ENCODE peak calls at places on chromosomes 1 and 21, in eight cellular contexts. Q is stomach, J is ovary, R is uterus, I is IMR-90, O is heart left ventricle, S is sigmoid colon, K is breast epithelium. M is an unnamed sample.
A peak's percentile ranks its signal among the peaks of the same experiment; 100 is the strongest.

GRCh38 chr1:44422161-44422560 is 17.1 kb downstream of the RNF220 start:
- DNase-seq in Q (no peak), J (no peak), R (no peak), I (no peak), O (peak; percentile 30), S (no peak), K (no peak), M (no peak)

GRCh38 chr1:247360991-247361721 is 29.5 kb upstream of the ZNF496 start:
- DNase-seq in Q (no peak), J (peak; percentile 71), R (peak; percentile 78), I (peak; percentile 21), O (peak; percentile 71), S (peak; percentile 80), K (no peak), M (no peak)

GRCh38 chr1:219991511-219991810 is 54.8 kb downstream of the EPRS1 start:
- DNase-seq in Q (no peak), J (no peak), R (no peak), I (no peak), O (no peak), S (no peak), K (no peak), M (no peak)

GRCh38 chr1:22311461-22311860 is 140.2 kb upstream of the ZBTB40 start:
- DNase-seq in Q (peak; percentile 7), J (no peak), R (no peak), I (no peak), O (no peak), S (no peak), K (peak; percentile 20), M (no peak)

GRCh38 chr1:203126151-203126865 is 1.2 kb upstream of the ADORA1 start:
- DNase-seq in Q (no peak), J (no peak), R (no peak), I (peak; percentile 22), O (no peak), S (no peak), K (peak; percentile 22), M (no peak)

GRCh38 chr1:222090103-222090502 is 348.2 kb upstream of the DUSP10 start:
- DNase-seq in Q (no peak), J (no peak), R (no peak), I (no peak), O (no peak), S (no peak), K (no peak), M (no peak)

GRCh38 chr1:22503721-22504410 is 52.2 kb downstream of the ZBTB40 start:
- DNase-seq in Q (no peak), J (no peak), R (no peak), I (peak; percentile 25), O (no peak), S (no peak), K (no peak), M (no peak)

GRCh38 chr1:220579317-220579716 is 51.4 kb downstream of the MARK1 start:
- DNase-seq in Q (no peak), J (no peak), R (no peak), I (no peak), O (no peak), S (no peak), K (no peak), M (no peak)

GRCh38 chr1:3197781-3198316 is 128.8 kb downstream of the PRDM16 start:
- DNase-seq in Q (no peak), J (no peak), R (no peak), I (no peak), O (no peak), S (no peak), K (no peak), M (no peak)

GRCh38 chr1:94299627-94300552 is 62.5 kb upstream of the ARHGAP29 start:
- DNase-seq in Q (no peak), J (no peak), R (no peak), I (peak; percentile 49), O (peak; percentile 35), S (no peak), K (no peak), M (no peak)

GRCh38 chr1:55767171-55767570 is 552.0 kb upstream of the USP24 start:
- DNase-seq in Q (no peak), J (no peak), R (no peak), I (no peak), O (no peak), S (no peak), K (no peak), M (no peak)

GRCh38 chr1:217911908-217912307 is 280.8 kb downstream of the SPATA17 start:
- DNase-seq in Q (no peak), J (no peak), R (no peak), I (no peak), O (no peak), S (no peak), K (no peak), M (no peak)

GRCh38 chr1:6102227-6102845 is 56.6 kb downstream of the KCNAB2 start:
- DNase-seq in Q (no peak), J (no peak), R (no peak), I (no peak), O (no peak), S (peak; percentile 60), K (no peak), M (no peak)

GRCh38 chr1:201605385-201605747 is 66.4 kb downstream of the NAV1 start:
- DNase-seq in Q (no peak), J (no peak), R (no peak), I (peak; percentile 15), O (no peak), S (no peak), K (no peak), M (no peak)

GRCh38 chr1:163781146-163781545 is 459.4 kb downstream of the NUF2 start:
- DNase-seq in Q (no peak), J (no peak), R (no peak), I (no peak), O (no peak), S (no peak), K (no peak), M (no peak)
- H3K9me3 ChIP-seq in Q (no peaks in the 10 kb centered on the region), J (no peaks in the 10 kb centered on the region), R (peaks cover 8% of the 10 kb centered on the region), I (no peaks in the 10 kb centered on the region), O (peaks cover 28% of the 10 kb centered on the region), S (peaks cover 3% of the 10 kb centered on the region), K (peaks cover 20% of the 10 kb centered on the region), M (peaks cover 14% of the 10 kb centered on the region)

GRCh38 chr1:26853600-26853999 is 9.3 kb upstream of the SFN start:
- DNase-seq in Q (no peak), J (no peak), R (no peak), I (no peak), O (no peak), S (peak; percentile 48), K (no peak), M (no peak)

GRCh38 chr1:26856181-26856580 is 6.8 kb upstream of the SFN start:
- DNase-seq in Q (no peak), J (no peak), R (no peak), I (no peak), O (no peak), S (peak; percentile 17), K (no peak), M (no peak)

GRCh38 chr1:26855636-26856035 is 7.3 kb upstream of the SFN start:
- DNase-seq in Q (no peak), J (no peak), R (no peak), I (no peak), O (no peak), S (peak; percentile 40), K (no peak), M (no peak)

GRCh38 chr1:26853156-26853555 is 9.8 kb upstream of the SFN start:
- DNase-seq in Q (peak; percentile 94), J (peak; percentile 83), R (peak; percentile 83), I (peak; percentile 80), O (peak; percentile 81), S (peak; percentile 90), K (peak; percentile 89), M (no peak)

DNA sequence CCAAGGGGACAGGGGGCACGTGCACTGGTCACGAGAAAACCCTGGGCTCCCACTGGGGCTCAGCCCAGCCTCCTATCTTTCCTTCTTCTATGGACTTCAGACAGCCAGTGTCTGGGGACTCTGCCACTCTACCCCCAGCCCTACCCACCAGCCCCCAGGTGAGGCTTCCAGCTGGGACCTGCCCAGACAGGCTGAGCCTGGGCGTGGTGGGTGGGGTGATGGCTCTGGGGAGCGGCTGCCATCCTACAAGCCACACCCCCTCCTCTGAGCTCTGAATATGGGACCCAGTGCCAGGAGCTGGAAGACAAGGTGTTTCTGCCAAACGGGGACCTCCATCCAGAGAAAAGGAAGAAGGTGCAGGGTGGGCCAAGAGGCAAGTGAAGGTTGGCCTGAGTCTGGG is 8.0 kb upstream of the SFN start:
- DNase-seq in Q (no peak), J (no peak), R (no peak), I (no peak), O (no peak), S (peak; percentile 36), K (no peak), M (no peak)
- H3K36me3 ChIP-seq in Q (peaks cover 85% of the 10 kb centered on the region), J (no peaks in the 10 kb centered on the region), R (no peaks in the 10 kb centered on the region), I (peaks cover 48% of the 10 kb centered on the region), O (peaks cover 82% of the 10 kb centered on the region), S (peaks cover 17% of the 10 kb centered on the region), K (peaks cover 6% of the 10 kb centered on the region), M (peaks cover 35% of the 10 kb centered on the region)

DNA sequence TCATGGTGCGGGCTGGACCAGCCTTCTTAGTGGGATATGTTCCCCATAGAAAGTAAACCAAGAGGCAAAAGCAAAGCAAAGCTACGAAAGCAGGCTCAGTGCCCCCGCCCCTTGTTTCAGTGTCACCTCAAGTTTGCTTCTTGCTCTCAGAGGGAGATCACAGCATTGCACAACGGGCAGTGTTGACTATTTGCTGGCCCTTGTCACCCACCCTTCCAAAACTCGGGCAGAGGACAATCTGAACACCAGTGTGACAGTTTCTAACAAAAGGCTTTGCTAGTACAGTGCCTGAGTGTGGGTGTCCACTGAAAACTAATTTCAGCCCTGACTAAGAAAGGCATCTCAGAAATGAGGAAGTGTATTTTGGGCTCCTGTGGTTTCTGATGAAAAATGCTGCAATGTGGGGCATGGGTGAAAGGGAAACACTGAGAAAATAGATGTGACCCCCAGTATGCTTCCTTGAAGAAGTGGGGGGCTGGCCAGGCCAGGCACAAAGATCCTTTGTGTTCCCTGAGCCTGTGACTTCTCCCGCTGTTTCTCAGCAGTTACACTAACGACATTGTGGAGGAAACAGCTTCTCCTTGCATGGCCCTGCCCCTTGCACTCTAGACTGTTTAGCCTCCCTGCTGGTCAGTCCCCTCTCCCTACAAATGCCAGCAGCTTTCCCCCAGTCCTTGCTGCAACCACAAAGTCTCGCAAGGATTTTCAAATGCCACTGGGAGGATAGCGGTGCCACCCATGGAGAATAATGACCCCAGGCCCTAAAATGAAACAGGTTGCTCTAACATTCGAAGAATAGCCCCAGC is 33.3 kb upstream of the KCNE1 start:
- DNase-seq in Q (no peak), J (no peak), R (no peak), I (peak; percentile 73), O (no peak), S (peak; percentile 76), K (no peak), M (no peak)
- TF ChIP-seq POLR2A in Q (no peak), J (no peak), R (no peak), I (no peak), O (no peak), S (no peak), K (no peak), M (no peak)

DNA sequence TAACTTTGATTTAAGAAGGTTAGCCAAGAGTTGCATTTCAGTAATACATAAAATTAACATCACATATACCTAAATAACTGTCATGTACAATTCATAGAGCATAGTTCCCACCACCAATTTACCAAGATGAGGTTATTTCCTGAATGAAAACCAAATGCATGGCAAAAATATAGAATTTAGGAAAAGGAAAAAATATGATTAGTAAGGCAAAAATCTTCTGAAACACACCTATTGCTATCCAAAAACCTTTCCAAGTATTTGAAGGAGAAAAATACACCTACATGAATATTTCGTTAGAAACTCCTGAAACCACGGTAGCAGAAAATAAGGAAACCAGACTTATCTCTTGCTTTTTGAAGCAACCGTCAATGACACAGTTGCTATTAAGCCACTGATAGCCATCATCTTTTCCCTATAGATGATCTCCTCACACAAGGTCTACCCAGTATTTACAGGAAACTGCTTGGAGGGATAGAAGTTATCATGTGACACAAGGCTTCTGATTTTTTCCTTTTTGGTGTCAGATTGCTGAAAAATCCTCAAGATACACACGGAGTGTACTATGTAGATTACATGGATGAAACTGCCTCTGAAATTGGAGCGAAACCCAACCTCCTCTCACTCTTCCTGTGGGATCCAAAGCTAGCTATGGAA is 259.3 kb upstream of the POGK start:
- DNase-seq in Q (no peak), J (no peak), R (no peak), I (no peak), O (no peak), S (no peak), K (no peak), M (no peak)
- H3K9me3 ChIP-seq in Q (no peaks in the 10 kb centered on the region), J (no peaks in the 10 kb centered on the region), R (no peaks in the 10 kb centered on the region), I (peaks cover 12% of the 10 kb centered on the region), O (no peaks in the 10 kb centered on the region), S (no peaks in the 10 kb centered on the region), K (no peaks in the 10 kb centered on the region), M (no peaks in the 10 kb centered on the region)